ENCODE peak calls at places on chromosomes 13 and 19, in four cellular contexts. H is upper lobe of right lung, E is transverse colon, F is DND-41. W is an unnamed sample. For H3K36me3, the result is how much of the 10 kb centered on the place peaks cover.

GRCh38 chr13:25203256-25203794 is 31.2 kb upstream of the AMER2 start:
- DNase-seq in H (no peak), E (no peak), F (no peak), W (no peak)

GRCh38 chr13:53719281-53719680 is 690.7 kb downstream of the OLFM4 start:
- DNase-seq in H (no peak), E (no peak), F (no peak), W (no peak)

GRCh38 chr13:76708138-76708537 is 178.1 kb downstream of the KCTD12 start:
- DNase-seq in H (no peak), E (no peak), F (no peak), W (no peak)

GRCh38 chr19:1355974-1356865 is 27.5 kb upstream of the NDUFS7 start:
- DNase-seq in H (no peak), E (peak), F (no peak), W (peak)

GRCh38 chr13:52955505-52955904 is 73.1 kb upstream of the OLFM4 start:
- DNase-seq in H (no peak), E (no peak), F (no peak), W (no peak)

GRCh38 chr19:17706750-17707181 is 12.5 kb upstream of the MAP1S start:
- DNase-seq in H (no peak), E (no peak), F (no peak), W (no peak)

GRCh38 chr13:68046900-68047299 is 816.8 kb upstream of the PCDH9 start:
- DNase-seq in H (no peak), E (no peak), F (no peak), W (no peak)

GRCh38 chr19:2722541-2723344 is 1.6 kb upstream of the DIRAS1 start:
- DNase-seq in H (peak), E (peak), F (no peak), W (peak)

GRCh38 chr13:109704771-109705628 is 81.4 kb downstream of the IRS2 start:
- DNase-seq in H (peak), E (peak), F (no peak), W (peak)

GRCh38 chr19:10093295-10094186 is 7.4 kb downstream of the SHFL start:
- DNase-seq in H (no peak), E (no peak), F (peak), W (no peak)

GRCh38 chr13:74046461-74046860 is 87.7 kb downstream of the KLF12 start:
- DNase-seq in H (no peak), E (no peak), F (no peak), W (no peak)

GRCh38 chr19:46372901-46373572 is 26.1 kb downstream of the PPP5C start:
- DNase-seq in H (peak), E (no peak), F (no peak), W (no peak)
- H3K36me3 ChIP-seq in H (under half), E (under half), F (half or more), W (under half)

GRCh38 chr13:54841682-54842081 is 1813.1 kb downstream of the OLFM4 start:
- DNase-seq in H (no peak), E (no peak), F (no peak), W (no peak)
- H3K36me3 ChIP-seq in H (under half), E (under half), F (under half), W (under half)

GRCh38 chr19:16098416-16098768 is 13.3 kb upstream of the RAB8A start:
- DNase-seq in H (no peak), E (no peak), F (no peak), W (no peak)
- H3K36me3 ChIP-seq in H (half or more), E (under half), F (half or more), W (under half)

DNA sequence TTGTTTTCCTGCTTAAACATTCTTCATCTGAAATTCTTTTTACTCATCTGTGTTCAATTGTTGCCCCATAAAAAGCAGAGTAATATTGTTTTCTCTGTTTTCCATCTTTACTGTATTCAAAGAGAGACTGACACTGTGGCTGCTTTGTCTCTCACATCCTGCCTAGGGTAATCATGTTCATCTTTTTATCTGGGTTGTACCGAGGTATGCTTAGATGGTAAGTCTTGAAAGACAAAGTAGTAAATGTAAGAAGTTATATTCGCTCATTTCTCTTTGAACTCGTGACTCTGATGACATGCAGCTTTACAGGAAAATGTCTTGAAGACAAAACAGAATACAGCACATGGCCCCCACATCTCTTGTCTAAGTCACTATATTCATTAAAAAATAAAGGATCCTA is 20.0 kb upstream of the CYSLTR2 start:
- DNase-seq in H (no peak), E (no peak), F (no peak), W (no peak)
- H3K36me3 ChIP-seq in H (under half), E (under half), F (under half), W (under half)

DNA sequence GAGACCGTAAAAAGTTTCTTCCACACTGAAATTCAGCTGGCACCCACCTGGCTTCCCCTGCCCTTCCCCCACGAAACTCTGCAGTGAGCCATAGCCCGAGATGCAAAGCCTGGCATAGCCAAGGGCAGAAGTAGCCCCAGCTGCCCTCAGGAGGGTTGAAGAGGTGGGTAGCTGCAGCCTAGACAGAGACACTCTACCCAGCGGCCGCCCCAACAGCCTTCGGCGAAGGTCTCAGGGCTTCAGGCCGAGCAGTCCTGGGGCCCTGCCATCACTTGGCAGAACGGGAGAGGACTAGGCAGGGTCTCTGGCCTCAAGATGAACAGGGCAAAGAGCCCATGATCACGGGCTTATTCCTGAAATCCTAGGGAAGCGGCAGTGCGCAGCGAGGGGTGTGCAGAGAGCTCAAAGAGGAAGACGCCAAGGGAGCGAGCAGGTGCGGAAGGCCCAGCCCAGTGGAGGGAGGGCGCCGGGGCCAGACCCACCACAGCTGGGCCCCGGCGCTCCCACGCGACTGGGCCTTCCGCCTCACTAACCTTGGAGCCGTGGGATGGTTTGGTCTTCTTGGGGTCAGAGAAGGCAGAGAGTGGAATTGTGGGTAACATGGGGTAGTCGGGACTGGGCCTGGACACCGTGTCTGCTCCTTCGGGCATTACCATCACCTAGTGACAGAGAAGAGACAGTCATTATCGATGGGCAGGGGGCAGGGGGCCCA is 53.2 kb downstream of the MLLT1 start:
- DNase-seq in H (no peak), E (no peak), F (no peak), W (no peak)
- H3K36me3 ChIP-seq in H (half or more), E (under half), F (half or more), W (under half)

GRCh38 chr19:42207767-42208259 is 9.7 kb downstream of the DEDD2 start:
- DNase-seq in H (no peak), E (no peak), F (peak), W (no peak)
- H3K36me3 ChIP-seq in H (half or more), E (under half), F (half or more), W (under half)

DNA sequence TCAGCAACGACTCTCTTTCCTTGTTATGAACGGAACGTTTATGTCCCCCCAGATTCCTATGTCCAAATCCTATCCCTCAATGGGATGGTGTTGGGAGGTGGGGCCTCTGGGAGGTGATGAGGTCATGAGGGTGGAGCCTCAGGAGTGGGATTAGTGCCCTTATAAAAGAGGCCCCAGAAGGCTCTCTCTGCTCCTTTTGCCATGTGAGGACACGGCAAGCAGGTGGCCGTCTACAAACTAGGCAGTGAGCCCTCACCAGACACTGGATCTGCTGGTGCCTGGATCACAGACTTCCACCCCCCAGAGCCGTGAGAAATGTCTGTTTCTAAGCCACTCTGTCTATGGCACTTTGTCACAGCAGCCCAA is 53.2 kb downstream of the EPS15L1 start:
- DNase-seq in H (no peak), E (no peak), F (no peak), W (no peak)
- H3K36me3 ChIP-seq in H (half or more), E (under half), F (half or more), W (under half)

W was measured in colonic mucosa.